ENCODE peak calls at places on chromosome 1, in eight cellular contexts. M is ovary, W is A673, C is tibial nerve, V is kidney, P is astrocyte, S is A549, D is endodermal cell. U is an unnamed sample.

GRCh38 chr1:51906306-51907078 is 28.0 kb upstream of the NRDC start:
- DNase-seq in M (no peak), C (no peak), D (no peak), S (no peak), V (no peak), P (peak; percentile 46), W (no peak), U (no peak)

GRCh38 chr1:8679411-8679800 is 138.0 kb downstream of the RERE start:
- DNase-seq in S (no peak), M (no peak), V (no peak), D (no peak), P (peak; percentile 50), C (no peak), W (peak; percentile 83), U (no peak)

GRCh38 chr1:85371021-85371420 is 93.9 kb downstream of the DDAH1 start:
- DNase-seq in M (no peak), V (no peak), C (no peak), P (no peak), S (no peak), D (no peak), W (peak; percentile 37), U (no peak)

GRCh38 chr1:21165076-21165475 is 11.6 kb downstream of the EIF4G3 start:
- DNase-seq in W (no peak), S (no peak), P (no peak), D (no peak), C (no peak), V (no peak), M (no peak), U (no peak)

GRCh38 chr1:6348511-6349191 is 44.9 kb downstream of the ACOT7 start:
- DNase-seq in D (no peak), W (peak; percentile 18), V (no peak), P (peak; percentile 85), S (no peak), M (no peak), C (no peak), U (peak; percentile 87)

GRCh38 chr1:200628223-200628868 is 7.8 kb upstream of the KIF14 start:
- DNase-seq in S (no peak), C (no peak), W (no peak), D (no peak), V (no peak), M (no peak), P (no peak), U (peak; percentile 63)

GRCh38 chr1:151104630-151105029 is 34.1 kb downstream of the GABPB2 start:
- DNase-seq in C (no peak), S (no peak), P (no peak), W (no peak), V (no peak), D (no peak), M (no peak), U (no peak)

GRCh38 chr1:31920986-31921385 is 17.2 kb downstream of the PTP4A2 start:
- DNase-seq in C (no peak), P (no peak), W (no peak), M (no peak), S (no peak), V (no peak), D (no peak), U (no peak)

GRCh38 chr1:167630568-167631385 is 745 bp downstream of the RCSD1 start:
- DNase-seq in M (no peak), C (no peak), W (no peak), P (no peak), D (peak; percentile 41), V (no peak), S (no peak), U (peak; percentile 84)

GRCh38 chr1:112501810-112502641 is 6.7 kb upstream of the WNT2B start:
- DNase-seq in S (peak; percentile 25), D (peak; percentile 82), C (peak; percentile 45), M (peak; percentile 84), V (peak; percentile 89), P (peak; percentile 41), W (peak; percentile 78), U (peak; percentile 88)

GRCh38 chr1:1004420-1004779 is 4.5 kb upstream of the HES4 start:
- DNase-seq in V (peak; percentile 59), C (no peak), S (no peak), M (no peak), W (no peak), D (peak; percentile 59), P (no peak), U (no peak)

GRCh38 chr1:180182721-180183311 is 28.1 kb downstream of the QSOX1 start:
- DNase-seq in P (no peak), M (no peak), V (peak; percentile 49), C (no peak), S (no peak), D (no peak), W (no peak), U (peak; percentile 66)

GRCh38 chr1:246801241-246802020 is 77.2 kb downstream of the SCCPDH start:
- DNase-seq in P (no peak), V (peak; percentile 17), W (no peak), M (no peak), D (no peak), C (no peak), S (no peak), U (no peak)

GRCh38 chr1:3072948-3073519 is 4.0 kb downstream of the PRDM16 start:
- DNase-seq in C (no peak), M (no peak), P (no peak), V (peak; percentile 68), W (no peak), D (no peak), S (no peak), U (no peak)

GRCh38 chr1:3074297-3074741 is 5.3 kb downstream of the PRDM16 start:
- DNase-seq in W (no peak), S (no peak), V (peak; percentile 78), M (no peak), C (no peak), D (no peak), P (peak; percentile 20), U (no peak)

GRCh38 chr1:3072178-3072947 is 3.4 kb downstream of the PRDM16 start:
- DNase-seq in V (peak; percentile 78), M (no peak), P (peak; percentile 9), C (no peak), W (no peak), D (no peak), S (no peak), U (no peak)

GRCh38 chr1:3074800-3075199 is 5.8 kb downstream of the PRDM16 start:
- DNase-seq in P (peak; percentile 13), D (no peak), C (no peak), M (no peak), S (no peak), W (no peak), V (peak; percentile 71), U (no peak)

DNA sequence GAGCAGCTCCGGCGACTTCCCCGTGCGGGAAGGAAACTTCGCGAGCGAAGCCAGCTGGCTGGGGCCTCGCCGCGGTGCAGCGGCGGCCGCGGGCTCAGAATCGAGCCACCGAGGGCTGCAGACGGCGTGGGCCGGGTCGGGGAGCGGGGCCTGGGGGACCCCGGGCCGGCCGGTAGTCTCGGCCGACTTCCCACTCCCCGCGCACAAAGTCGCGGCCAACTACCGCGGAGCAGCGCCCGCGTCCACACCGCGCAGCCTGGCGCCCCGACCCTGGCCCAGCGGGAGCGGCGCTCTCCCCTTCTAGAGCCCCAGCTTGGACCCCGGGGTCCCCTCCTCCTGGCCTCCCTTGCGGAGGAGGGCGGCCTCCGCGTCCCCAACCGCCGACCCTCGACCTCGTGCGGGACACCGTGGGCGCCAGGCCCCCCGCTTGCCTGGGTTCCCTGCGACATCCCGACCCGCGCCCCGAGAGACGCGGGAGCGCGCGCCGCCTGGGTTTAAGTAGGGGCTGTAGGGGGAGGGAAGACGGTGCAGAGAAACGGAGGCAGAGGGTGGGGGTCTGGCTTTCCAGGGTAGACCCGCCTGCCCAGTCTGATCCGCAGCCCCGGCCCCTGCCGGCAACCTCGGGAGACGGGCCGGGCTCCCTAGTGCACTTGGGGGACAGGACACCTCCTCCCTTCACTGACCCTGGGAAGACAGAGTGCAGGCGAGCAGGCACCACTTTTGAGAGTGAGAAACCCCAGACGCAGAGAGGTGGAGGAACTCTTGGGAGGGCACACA is 4.7 kb downstream of the PRDM16 start:
- DNase-seq in C (no peak), V (peak; percentile 61), P (no peak), S (no peak), D (peak; percentile 64), W (no peak), M (no peak), U (no peak)
- H3K27ac ChIP-seq in C (peak overlapping the region; percentile 97), V (peak overlapping the region; percentile 91), P (no peak overlapping the region), S (no peak overlapping the region), D (no peak overlapping the region), W (no peak overlapping the region), M (no peak overlapping the region), U (no peak overlapping the region)

GRCh38 chr1:170668301-170668789 is 4.4 kb downstream of the PRRX1 start:
- DNase-seq in S (no peak), V (no peak), W (peak; percentile 56), C (no peak), D (peak; percentile 74), M (no peak), P (no peak), U (no peak)

GRCh38 chr1:170669586-170670332 is 5.8 kb downstream of the PRRX1 start:
- DNase-seq in C (no peak), S (no peak), M (no peak), D (no peak), W (no peak), V (peak; percentile 57), P (no peak), U (no peak)

GRCh38 chr1:170669036-170669435 is 5.1 kb downstream of the PRRX1 start:
- DNase-seq in P (no peak), W (no peak), C (no peak), V (no peak), S (no peak), D (no peak), M (no peak), U (no peak)

GRCh38 chr1:170671629-170671963 is 7.7 kb downstream of the PRRX1 start:
- DNase-seq in M (no peak), V (no peak), D (no peak), S (no peak), P (no peak), W (no peak), C (no peak), U (no peak)

GRCh38 chr1:170670751-170671628 is 7.1 kb downstream of the PRRX1 start:
- DNase-seq in M (no peak), S (no peak), P (no peak), D (peak; percentile 92), C (no peak), W (no peak), V (peak; percentile 73), U (no peak)
- H3K4me3 ChIP-seq in M (no peak overlapping the region), S (no peak overlapping the region), P (peak overlapping the region; percentile 45), D (no peak overlapping the region), C (no peak overlapping the region), W (no peak overlapping the region), V (no peak overlapping the region), U (no peak overlapping the region)

GRCh38 chr1:197910120-197911110 is 6.8 kb upstream of the LHX9 start:
- DNase-seq in V (no peak), M (no peak), P (no peak), S (no peak), D (peak; percentile 59), W (no peak), C (no peak), U (no peak)
- H3K27ac ChIP-seq in V (no peak overlapping the region), M (no peak overlapping the region), P (no peak overlapping the region), S (no peak overlapping the region), D (no peak overlapping the region), W (no peak overlapping the region), C (no peak overlapping the region), U (no peak overlapping the region)

DNA sequence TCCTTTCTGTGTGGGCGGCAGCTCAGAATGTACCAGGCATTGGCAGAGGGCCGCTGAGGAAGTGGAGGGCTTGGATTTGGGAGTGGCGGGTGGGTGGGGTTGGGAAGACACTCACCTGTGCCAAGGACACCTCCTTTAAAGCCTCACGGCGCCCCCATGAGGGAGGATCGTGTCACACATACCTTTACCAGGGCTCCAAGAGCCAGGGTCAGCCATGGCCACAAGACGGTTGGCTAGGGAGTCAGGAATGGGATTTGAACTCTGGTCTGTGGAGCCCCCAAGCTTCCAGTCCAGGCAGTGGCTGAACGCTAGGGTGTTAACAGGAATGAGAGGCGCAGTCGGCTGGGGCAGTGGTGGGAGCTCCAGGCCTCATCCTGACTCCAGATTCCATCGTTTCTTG is 4.6 kb downstream of the NBL1 start:
- DNase-seq in C (no peak), W (no peak), D (peak; percentile 93), P (no peak), S (no peak), M (peak; percentile 50), V (peak; percentile 65), U (no peak)
- H3K4me3 ChIP-seq in C (no peak overlapping the region), W (no peak overlapping the region), D (no peak overlapping the region), P (no peak overlapping the region), S (no peak overlapping the region), M (no peak overlapping the region), V (no peak overlapping the region), U (no peak overlapping the region)

U was measured in spleen.